ENCODE peak calls at places on chromosomes 13 and 19, in six cellular contexts. One of them, this sample, is unnamed.
A peak's percentile ranks its signal among the peaks of the same experiment; 100 is the strongest.

GRCh38 chr19:35142531-35143230 is 374 bp upstream of the FXYD7 start:
- DNase-seq in AG04450: no peak
- DNase-seq in choroid plexus epithelial cell: peak; percentile 40
- DNase-seq in activated B cell treated with CpG ODN at 0.5 μM for 24 hours: peak; percentile 65
- DNase-seq in pancreas: peak; percentile 81
- DNase-seq in suprapubic skin: no peak
- DNase-seq in this sample: peak; percentile 39

GRCh38 chr19:34459614-34460013 is 21.9 kb upstream of the WTIP start:
- DNase-seq in AG04450: no peak
- DNase-seq in choroid plexus epithelial cell: no peak
- DNase-seq in activated B cell treated with CpG ODN at 0.5 μM for 24 hours: no peak
- DNase-seq in pancreas: no peak
- DNase-seq in suprapubic skin: no peak
- DNase-seq in this sample: no peak

GRCh38 chr13:92158335-92158734 is 759.9 kb downstream of the GPC5 start:
- DNase-seq in AG04450: no peak
- DNase-seq in choroid plexus epithelial cell: peak; percentile 66
- DNase-seq in activated B cell treated with CpG ODN at 0.5 μM for 24 hours: no peak
- DNase-seq in pancreas: no peak
- DNase-seq in suprapubic skin: no peak
- DNase-seq in this sample: no peak

GRCh38 chr13:42883771-42884170 is 102.4 kb downstream of the FAM216B start:
- DNase-seq in AG04450: no peak
- DNase-seq in choroid plexus epithelial cell: peak; percentile 79
- DNase-seq in activated B cell treated with CpG ODN at 0.5 μM for 24 hours: no peak
- DNase-seq in pancreas: no peak
- DNase-seq in suprapubic skin: no peak
- DNase-seq in this sample: no peak

GRCh38 chr19:41537789-41538188 is 38.2 kb upstream of the CEACAM21 start:
- DNase-seq in AG04450: no peak
- DNase-seq in choroid plexus epithelial cell: peak; percentile 61
- DNase-seq in activated B cell treated with CpG ODN at 0.5 μM for 24 hours: no peak
- DNase-seq in pancreas: no peak
- DNase-seq in suprapubic skin: no peak
- DNase-seq in this sample: no peak

GRCh38 chr13:27450921-27451461 is 627 bp upstream of the MTIF3 start:
- DNase-seq in AG04450: no peak
- DNase-seq in choroid plexus epithelial cell: peak; percentile 52
- DNase-seq in activated B cell treated with CpG ODN at 0.5 μM for 24 hours: peak; percentile 45
- DNase-seq in pancreas: peak; percentile 60
- DNase-seq in suprapubic skin: peak; percentile 85
- DNase-seq in this sample: peak; percentile 64

GRCh38 chr13:111225810-111226546 is 94.5 kb upstream of the TEX29 start:
- DNase-seq in AG04450: no peak
- DNase-seq in choroid plexus epithelial cell: no peak
- DNase-seq in activated B cell treated with CpG ODN at 0.5 μM for 24 hours: no peak
- DNase-seq in pancreas: no peak
- DNase-seq in suprapubic skin: no peak
- DNase-seq in this sample: no peak

GRCh38 chr19:18481505-18482222 is 40.2 kb downstream of the ELL start:
- DNase-seq in AG04450: no peak
- DNase-seq in choroid plexus epithelial cell: no peak
- DNase-seq in activated B cell treated with CpG ODN at 0.5 μM for 24 hours: no peak
- DNase-seq in pancreas: no peak
- DNase-seq in suprapubic skin: no peak
- DNase-seq in this sample: no peak

GRCh38 chr13:49190901-49191300 is 29.2 kb upstream of the MLNR start:
- DNase-seq in AG04450: no peak
- DNase-seq in choroid plexus epithelial cell: no peak
- DNase-seq in activated B cell treated with CpG ODN at 0.5 μM for 24 hours: no peak
- DNase-seq in pancreas: no peak
- DNase-seq in suprapubic skin: no peak
- DNase-seq in this sample: no peak

GRCh38 chr19:47027586-47028371 is 8.1 kb downstream of the NPAS1 start:
- DNase-seq in AG04450: no peak
- DNase-seq in choroid plexus epithelial cell: no peak
- DNase-seq in activated B cell treated with CpG ODN at 0.5 μM for 24 hours: no peak
- DNase-seq in pancreas: no peak
- DNase-seq in suprapubic skin: no peak
- DNase-seq in this sample: no peak

GRCh38 chr13:76570485-76570884 is 315.7 kb downstream of the KCTD12 start:
- DNase-seq in AG04450: no peak
- DNase-seq in choroid plexus epithelial cell: no peak
- DNase-seq in activated B cell treated with CpG ODN at 0.5 μM for 24 hours: no peak
- DNase-seq in pancreas: no peak
- DNase-seq in suprapubic skin: no peak
- DNase-seq in this sample: no peak

GRCh38 chr19:2650515-2650914 is 52.0 kb downstream of the GNG7 start:
- DNase-seq in AG04450: no peak
- DNase-seq in choroid plexus epithelial cell: no peak
- DNase-seq in activated B cell treated with CpG ODN at 0.5 μM for 24 hours: no peak
- DNase-seq in pancreas: no peak
- DNase-seq in suprapubic skin: no peak
- DNase-seq in this sample: no peak

GRCh38 chr13:33615436-33615835 is 202.5 kb upstream of the RFC3 start:
- DNase-seq in AG04450: no peak
- DNase-seq in choroid plexus epithelial cell: no peak
- DNase-seq in activated B cell treated with CpG ODN at 0.5 μM for 24 hours: no peak
- DNase-seq in pancreas: no peak
- DNase-seq in suprapubic skin: no peak
- DNase-seq in this sample: no peak

GRCh38 chr19:22735911-22736645 is 47.9 kb downstream of the ZNF99 start:
- DNase-seq in AG04450: no peak
- DNase-seq in choroid plexus epithelial cell: no peak
- DNase-seq in activated B cell treated with CpG ODN at 0.5 μM for 24 hours: no peak
- DNase-seq in pancreas: no peak
- DNase-seq in suprapubic skin: no peak
- DNase-seq in this sample: no peak

GRCh38 chr13:114166381-114167131 is 12.5 kb upstream of the CFAP97D2 start:
- DNase-seq in AG04450: no peak
- DNase-seq in choroid plexus epithelial cell: no peak
- DNase-seq in activated B cell treated with CpG ODN at 0.5 μM for 24 hours: no peak
- DNase-seq in pancreas: no peak
- DNase-seq in suprapubic skin: no peak
- DNase-seq in this sample: no peak

GRCh38 chr19:13984875-13985741 is 21.0 kb downstream of the RFX1 start:
- DNase-seq in AG04450: no peak
- DNase-seq in choroid plexus epithelial cell: no peak
- DNase-seq in activated B cell treated with CpG ODN at 0.5 μM for 24 hours: no peak
- DNase-seq in pancreas: no peak
- DNase-seq in suprapubic skin: no peak
- DNase-seq in this sample: no peak

GRCh38 chr19:54433697-54434096 is 15.3 kb upstream of the LENG8 start:
- DNase-seq in AG04450: no peak
- DNase-seq in choroid plexus epithelial cell: no peak
- DNase-seq in activated B cell treated with CpG ODN at 0.5 μM for 24 hours: no peak
- DNase-seq in pancreas: no peak
- DNase-seq in suprapubic skin: no peak
- DNase-seq in this sample: peak; percentile 29

GRCh38 chr19:35592226-35592625 is 6.3 kb downstream of the PMIS2 start:
- DNase-seq in AG04450: peak; percentile 3
- DNase-seq in choroid plexus epithelial cell: peak; percentile 72
- DNase-seq in activated B cell treated with CpG ODN at 0.5 μM for 24 hours: no peak
- DNase-seq in pancreas: peak; percentile 43
- DNase-seq in suprapubic skin: no peak
- DNase-seq in this sample: no peak

GRCh38 chr19:17090501-17091074 is 15.0 kb downstream of the MYO9B start:
- DNase-seq in AG04450: no peak
- DNase-seq in choroid plexus epithelial cell: no peak
- DNase-seq in activated B cell treated with CpG ODN at 0.5 μM for 24 hours: no peak
- DNase-seq in pancreas: peak; percentile 35
- DNase-seq in suprapubic skin: no peak
- DNase-seq in this sample: no peak

GRCh38 chr13:114058051-114058867 is 74.2 kb downstream of the RASA3 start:
- DNase-seq in AG04450: no peak
- DNase-seq in choroid plexus epithelial cell: no peak
- DNase-seq in activated B cell treated with CpG ODN at 0.5 μM for 24 hours: no peak
- DNase-seq in pancreas: no peak
- DNase-seq in suprapubic skin: no peak
- DNase-seq in this sample: no peak

GRCh38 chr13:102848956-102849355 is 3.1 kb downstream of the ERCC5 start:
- DNase-seq in AG04450: no peak
- DNase-seq in choroid plexus epithelial cell: no peak
- DNase-seq in activated B cell treated with CpG ODN at 0.5 μM for 24 hours: no peak
- DNase-seq in pancreas: no peak
- DNase-seq in suprapubic skin: no peak
- DNase-seq in this sample: no peak

GRCh38 chr13:68019901-68020300 is 789.8 kb upstream of the PCDH9 start:
- DNase-seq in AG04450: no peak
- DNase-seq in choroid plexus epithelial cell: no peak
- DNase-seq in activated B cell treated with CpG ODN at 0.5 μM for 24 hours: no peak
- DNase-seq in pancreas: no peak
- DNase-seq in suprapubic skin: no peak
- DNase-seq in this sample: no peak

GRCh38 chr19:5281588-5281987 is 59.0 kb downstream of the PTPRS start:
- DNase-seq in AG04450: no peak
- DNase-seq in choroid plexus epithelial cell: no peak
- DNase-seq in activated B cell treated with CpG ODN at 0.5 μM for 24 hours: no peak
- DNase-seq in pancreas: no peak
- DNase-seq in suprapubic skin: peak; percentile 89
- DNase-seq in this sample: no peak

GRCh38 chr13:97212540-97213146 is 9.5 kb upstream of the MBNL2 start:
- DNase-seq in AG04450: no peak
- DNase-seq in choroid plexus epithelial cell: peak; percentile 71
- DNase-seq in activated B cell treated with CpG ODN at 0.5 μM for 24 hours: no peak
- DNase-seq in pancreas: no peak
- DNase-seq in suprapubic skin: no peak
- DNase-seq in this sample: no peak

GRCh38 chr19:28495046-28495445 is 717.9 kb downstream of the UQCRFS1 start:
- DNase-seq in AG04450: no peak
- DNase-seq in choroid plexus epithelial cell: peak; percentile 46
- DNase-seq in activated B cell treated with CpG ODN at 0.5 μM for 24 hours: no peak
- DNase-seq in pancreas: no peak
- DNase-seq in suprapubic skin: no peak
- DNase-seq in this sample: no peak

GRCh38 chr13:26476111-26476743 is 81.3 kb upstream of the WASF3 start:
- DNase-seq in AG04450: no peak
- DNase-seq in choroid plexus epithelial cell: peak; percentile 66
- DNase-seq in activated B cell treated with CpG ODN at 0.5 μM for 24 hours: no peak
- DNase-seq in pancreas: no peak
- DNase-seq in suprapubic skin: no peak
- DNase-seq in this sample: no peak

GRCh38 chr13:28408235-28408848 is 86.6 kb downstream of the FLT1 start:
- DNase-seq in AG04450: no peak
- DNase-seq in choroid plexus epithelial cell: peak; percentile 6
- DNase-seq in activated B cell treated with CpG ODN at 0.5 μM for 24 hours: no peak
- DNase-seq in pancreas: no peak
- DNase-seq in suprapubic skin: no peak
- DNase-seq in this sample: peak; percentile 47

GRCh38 chr19:41366089-41366488 is 2.1 kb upstream of the B9D2 start:
- DNase-seq in AG04450: no peak
- DNase-seq in choroid plexus epithelial cell: no peak
- DNase-seq in activated B cell treated with CpG ODN at 0.5 μM for 24 hours: no peak
- DNase-seq in pancreas: no peak
- DNase-seq in suprapubic skin: no peak
- DNase-seq in this sample: no peak

GRCh38 chr19:11382898-11383705 is 1.0 kb downstream of the EPOR start:
- DNase-seq in AG04450: no peak
- DNase-seq in choroid plexus epithelial cell: peak; percentile 16
- DNase-seq in activated B cell treated with CpG ODN at 0.5 μM for 24 hours: peak; percentile 48
- DNase-seq in pancreas: peak; percentile 60
- DNase-seq in suprapubic skin: no peak
- DNase-seq in this sample: peak; percentile 72

DNA sequence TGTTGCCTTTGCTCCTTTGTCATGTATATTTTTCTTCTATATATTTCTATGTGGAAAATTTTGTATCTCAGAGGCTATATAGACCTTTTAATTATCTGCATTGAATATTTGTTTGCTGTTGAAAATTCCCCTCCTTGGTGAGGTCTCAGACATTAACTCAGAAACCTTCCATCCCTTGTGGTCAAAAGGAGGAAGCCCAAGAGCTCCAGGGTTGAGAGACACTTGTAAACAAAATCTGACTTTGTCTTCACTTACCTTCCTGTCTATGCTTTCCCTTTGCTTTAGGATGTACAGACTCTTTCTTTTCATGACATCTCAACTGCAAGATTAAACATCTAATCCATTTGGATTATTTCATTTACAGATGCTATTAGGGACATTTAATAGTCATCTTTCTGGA is 157.5 kb downstream of the PCDH20 start:
- DNase-seq in AG04450: no peak
- DNase-seq in choroid plexus epithelial cell: no peak
- DNase-seq in activated B cell treated with CpG ODN at 0.5 μM for 24 hours: no peak
- DNase-seq in pancreas: no peak
- DNase-seq in suprapubic skin: no peak
- DNase-seq in this sample: no peak
- TF ChIP-seq CTCF in AG04450: no peak
- TF ChIP-seq CTCF in choroid plexus epithelial cell: no peak
- TF ChIP-seq CTCF in activated B cell treated with CpG ODN at 0.5 μM for 24 hours: no peak
- TF ChIP-seq CTCF in pancreas: no peak
- TF ChIP-seq CTCF in suprapubic skin: no peak
- TF ChIP-seq CTCF in this sample: no peak

GRCh38 chr19:39128511-39129079 is 3.0 kb downstream of the PAK4 start:
- DNase-seq in AG04450: no peak
- DNase-seq in choroid plexus epithelial cell: peak; percentile 25
- DNase-seq in activated B cell treated with CpG ODN at 0.5 μM for 24 hours: no peak
- DNase-seq in pancreas: no peak
- DNase-seq in suprapubic skin: no peak
- DNase-seq in this sample: no peak
- TF ChIP-seq CTCF in AG04450: no peak
- TF ChIP-seq CTCF in choroid plexus epithelial cell: peak; percentile 27
- TF ChIP-seq CTCF in activated B cell treated with CpG ODN at 0.5 μM for 24 hours: no peak
- TF ChIP-seq CTCF in pancreas: no peak
- TF ChIP-seq CTCF in suprapubic skin: no peak
- TF ChIP-seq CTCF in this sample: no peak

DNA sequence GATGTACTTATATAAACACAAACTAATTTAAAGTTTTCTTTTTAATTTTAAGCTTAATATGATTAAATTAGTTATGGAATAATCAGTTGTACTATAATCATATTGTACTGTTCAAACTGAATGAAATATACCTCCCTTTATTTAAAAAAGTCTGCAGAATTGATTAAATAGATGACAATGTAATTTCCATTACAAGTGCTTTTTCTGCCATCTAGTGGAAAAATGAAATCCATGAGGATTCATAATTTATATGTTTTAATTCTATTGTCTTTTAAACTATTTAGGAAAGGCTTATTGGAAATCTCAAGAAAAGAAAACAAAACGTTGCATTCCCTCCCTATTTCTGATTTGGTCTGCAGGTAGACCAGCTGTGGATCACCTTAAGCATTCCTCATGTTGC is 30.8 kb downstream of the MZT1 start:
- DNase-seq in AG04450: no peak
- DNase-seq in choroid plexus epithelial cell: peak; percentile 40
- DNase-seq in activated B cell treated with CpG ODN at 0.5 μM for 24 hours: no peak
- DNase-seq in pancreas: no peak
- DNase-seq in suprapubic skin: no peak
- DNase-seq in this sample: no peak
- TF ChIP-seq CTCF in AG04450: peak; percentile 38
- TF ChIP-seq CTCF in choroid plexus epithelial cell: peak; percentile 45
- TF ChIP-seq CTCF in activated B cell treated with CpG ODN at 0.5 μM for 24 hours: no peak
- TF ChIP-seq CTCF in pancreas: no peak
- TF ChIP-seq CTCF in suprapubic skin: no peak
- TF ChIP-seq CTCF in this sample: peak; percentile 40

DNA sequence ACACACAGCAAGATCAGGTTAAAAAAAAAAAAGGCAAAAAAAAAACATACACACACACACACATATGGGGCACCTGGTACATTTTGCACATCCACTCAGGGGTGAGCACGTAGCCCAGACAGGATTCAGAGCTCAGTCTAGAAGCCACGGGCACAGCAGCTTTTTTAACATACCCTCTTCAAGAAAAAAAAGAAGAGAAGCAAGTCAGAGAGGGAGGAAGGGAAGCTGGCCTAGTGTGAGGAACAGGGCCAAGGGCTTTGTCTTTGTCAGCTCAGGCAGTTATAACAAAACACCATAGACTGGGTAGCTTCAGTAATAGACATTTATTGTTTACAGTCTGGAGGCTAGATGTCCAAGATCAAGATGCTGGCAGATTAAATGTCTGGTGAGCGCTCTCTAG is 2.3 kb upstream of the TPM4 start:
- DNase-seq in AG04450: no peak
- DNase-seq in choroid plexus epithelial cell: no peak
- DNase-seq in activated B cell treated with CpG ODN at 0.5 μM for 24 hours: no peak
- DNase-seq in pancreas: no peak
- DNase-seq in suprapubic skin: no peak
- DNase-seq in this sample: no peak
- TF ChIP-seq CTCF in AG04450: no peak
- TF ChIP-seq CTCF in choroid plexus epithelial cell: no peak
- TF ChIP-seq CTCF in activated B cell treated with CpG ODN at 0.5 μM for 24 hours: no peak
- TF ChIP-seq CTCF in pancreas: no peak
- TF ChIP-seq CTCF in suprapubic skin: no peak
- TF ChIP-seq CTCF in this sample: no peak

This sample was measured in right lobe of liver.